ENCODE peak calls at places on chromosome 13, in nine cellular contexts. One of them, this sample, is unnamed.

GRCh38 chr13:101289764-101290163 is 126.5 kb downstream of the NALCN start:
- DNase-seq in stimulated activated CD4-positive, alpha-beta T cell treated with anti-CD3 and anti-CD28 coated beads, TNF-alpha, amount 100 ng/mL, for 1 hour: no peak
- DNase-seq in EH: peak
- DNase-seq in AG09319: no peak
- DNase-seq in activated CD8-positive, alpha-beta memory T cell treated with anti-CD3 and anti-CD28 coated beads for 4 hours: no peak
- DNase-seq in CD8-positive, alpha-beta memory T cell: no peak
- DNase-seq in glutamatergic neuron: peak
- DNase-seq in substantia nigra: peak
- DNase-seq in astrocyte of the spinal cord: peak
- DNase-seq in this sample: no peak

GRCh38 chr13:110758195-110758594 is 44.7 kb downstream of the ING1 start:
- DNase-seq in EH: peak
- DNase-seq in glutamatergic neuron: no peak
- DNase-seq in stimulated activated CD4-positive, alpha-beta T cell treated with anti-CD3 and anti-CD28 coated beads, TNF-alpha, amount 100 ng/mL, for 1 hour: no peak
- DNase-seq in astrocyte of the spinal cord: peak
- DNase-seq in CD8-positive, alpha-beta memory T cell: no peak
- DNase-seq in substantia nigra: no peak
- DNase-seq in activated CD8-positive, alpha-beta memory T cell treated with anti-CD3 and anti-CD28 coated beads for 4 hours: no peak
- DNase-seq in AG09319: peak
- DNase-seq in this sample: no peak

GRCh38 chr13:69970521-69970920 is 137.1 kb upstream of the ATXN8OS start:
- DNase-seq in stimulated activated CD4-positive, alpha-beta T cell treated with anti-CD3 and anti-CD28 coated beads, TNF-alpha, amount 100 ng/mL, for 1 hour: no peak
- DNase-seq in activated CD8-positive, alpha-beta memory T cell treated with anti-CD3 and anti-CD28 coated beads for 4 hours: no peak
- DNase-seq in CD8-positive, alpha-beta memory T cell: no peak
- DNase-seq in glutamatergic neuron: no peak
- DNase-seq in EH: no peak
- DNase-seq in astrocyte of the spinal cord: peak
- DNase-seq in substantia nigra: no peak
- DNase-seq in AG09319: no peak
- DNase-seq in this sample: no peak

GRCh38 chr13:48636550-48636949 is 17.2 kb upstream of the CYSLTR2 start:
- DNase-seq in CD8-positive, alpha-beta memory T cell: no peak
- DNase-seq in substantia nigra: no peak
- DNase-seq in activated CD8-positive, alpha-beta memory T cell treated with anti-CD3 and anti-CD28 coated beads for 4 hours: no peak
- DNase-seq in AG09319: no peak
- DNase-seq in stimulated activated CD4-positive, alpha-beta T cell treated with anti-CD3 and anti-CD28 coated beads, TNF-alpha, amount 100 ng/mL, for 1 hour: no peak
- DNase-seq in glutamatergic neuron: no peak
- DNase-seq in astrocyte of the spinal cord: peak
- DNase-seq in EH: peak
- DNase-seq in this sample: no peak

GRCh38 chr13:50344717-50345116 is 329.5 kb downstream of the KCNRG start:
- DNase-seq in activated CD8-positive, alpha-beta memory T cell treated with anti-CD3 and anti-CD28 coated beads for 4 hours: no peak
- DNase-seq in glutamatergic neuron: no peak
- DNase-seq in stimulated activated CD4-positive, alpha-beta T cell treated with anti-CD3 and anti-CD28 coated beads, TNF-alpha, amount 100 ng/mL, for 1 hour: no peak
- DNase-seq in CD8-positive, alpha-beta memory T cell: no peak
- DNase-seq in substantia nigra: no peak
- DNase-seq in EH: no peak
- DNase-seq in AG09319: no peak
- DNase-seq in astrocyte of the spinal cord: no peak
- DNase-seq in this sample: no peak

GRCh38 chr13:28327761-28328607 is 166.9 kb downstream of the FLT1 start:
- DNase-seq in activated CD8-positive, alpha-beta memory T cell treated with anti-CD3 and anti-CD28 coated beads for 4 hours: no peak
- DNase-seq in substantia nigra: no peak
- DNase-seq in EH: no peak
- DNase-seq in astrocyte of the spinal cord: no peak
- DNase-seq in glutamatergic neuron: no peak
- DNase-seq in CD8-positive, alpha-beta memory T cell: no peak
- DNase-seq in AG09319: no peak
- DNase-seq in stimulated activated CD4-positive, alpha-beta T cell treated with anti-CD3 and anti-CD28 coated beads, TNF-alpha, amount 100 ng/mL, for 1 hour: no peak
- DNase-seq in this sample: no peak

GRCh38 chr13:44710576-44710975 is 134.4 kb upstream of the TSC22D1 start:
- DNase-seq in astrocyte of the spinal cord: peak
- DNase-seq in EH: peak
- DNase-seq in glutamatergic neuron: no peak
- DNase-seq in CD8-positive, alpha-beta memory T cell: no peak
- DNase-seq in substantia nigra: no peak
- DNase-seq in AG09319: peak
- DNase-seq in activated CD8-positive, alpha-beta memory T cell treated with anti-CD3 and anti-CD28 coated beads for 4 hours: no peak
- DNase-seq in stimulated activated CD4-positive, alpha-beta T cell treated with anti-CD3 and anti-CD28 coated beads, TNF-alpha, amount 100 ng/mL, for 1 hour: no peak
- DNase-seq in this sample: no peak

GRCh38 chr13:28475916-28476725 is 18.8 kb downstream of the FLT1 start:
- DNase-seq in EH: peak
- DNase-seq in glutamatergic neuron: no peak
- DNase-seq in CD8-positive, alpha-beta memory T cell: no peak
- DNase-seq in astrocyte of the spinal cord: peak
- DNase-seq in substantia nigra: no peak
- DNase-seq in activated CD8-positive, alpha-beta memory T cell treated with anti-CD3 and anti-CD28 coated beads for 4 hours: no peak
- DNase-seq in AG09319: peak
- DNase-seq in stimulated activated CD4-positive, alpha-beta T cell treated with anti-CD3 and anti-CD28 coated beads, TNF-alpha, amount 100 ng/mL, for 1 hour: no peak
- DNase-seq in this sample: no peak

GRCh38 chr13:79581870-79582315 is 100.9 kb downstream of the NDFIP2 start:
- DNase-seq in AG09319: no peak
- DNase-seq in substantia nigra: peak
- DNase-seq in astrocyte of the spinal cord: peak
- DNase-seq in EH: peak
- DNase-seq in glutamatergic neuron: peak
- DNase-seq in activated CD8-positive, alpha-beta memory T cell treated with anti-CD3 and anti-CD28 coated beads for 4 hours: no peak
- DNase-seq in stimulated activated CD4-positive, alpha-beta T cell treated with anti-CD3 and anti-CD28 coated beads, TNF-alpha, amount 100 ng/mL, for 1 hour: no peak
- DNase-seq in CD8-positive, alpha-beta memory T cell: no peak
- DNase-seq in this sample: no peak

GRCh38 chr13:70959376-70959775 is 851.1 kb upstream of the KLHL1 start:
- DNase-seq in glutamatergic neuron: no peak
- DNase-seq in astrocyte of the spinal cord: no peak
- DNase-seq in AG09319: no peak
- DNase-seq in activated CD8-positive, alpha-beta memory T cell treated with anti-CD3 and anti-CD28 coated beads for 4 hours: no peak
- DNase-seq in EH: no peak
- DNase-seq in substantia nigra: no peak
- DNase-seq in stimulated activated CD4-positive, alpha-beta T cell treated with anti-CD3 and anti-CD28 coated beads, TNF-alpha, amount 100 ng/mL, for 1 hour: no peak
- DNase-seq in CD8-positive, alpha-beta memory T cell: no peak
- DNase-seq in this sample: no peak

GRCh38 chr13:45511310-45512147 is 46.8 kb downstream of the COG3 start:
- DNase-seq in EH: peak
- DNase-seq in glutamatergic neuron: no peak
- DNase-seq in CD8-positive, alpha-beta memory T cell: peak
- DNase-seq in substantia nigra: peak
- DNase-seq in activated CD8-positive, alpha-beta memory T cell treated with anti-CD3 and anti-CD28 coated beads for 4 hours: no peak
- DNase-seq in AG09319: peak
- DNase-seq in astrocyte of the spinal cord: peak
- DNase-seq in stimulated activated CD4-positive, alpha-beta T cell treated with anti-CD3 and anti-CD28 coated beads, TNF-alpha, amount 100 ng/mL, for 1 hour: no peak
- DNase-seq in this sample: no peak

GRCh38 chr13:46006688-46007452 is 45.7 kb downstream of the ZC3H13 start:
- DNase-seq in substantia nigra: no peak
- DNase-seq in activated CD8-positive, alpha-beta memory T cell treated with anti-CD3 and anti-CD28 coated beads for 4 hours: no peak
- DNase-seq in glutamatergic neuron: no peak
- DNase-seq in stimulated activated CD4-positive, alpha-beta T cell treated with anti-CD3 and anti-CD28 coated beads, TNF-alpha, amount 100 ng/mL, for 1 hour: no peak
- DNase-seq in CD8-positive, alpha-beta memory T cell: no peak
- DNase-seq in AG09319: no peak
- DNase-seq in astrocyte of the spinal cord: no peak
- DNase-seq in EH: no peak
- DNase-seq in this sample: no peak

GRCh38 chr13:20702530-20702929 is 969 bp upstream of the IL17D start:
- DNase-seq in glutamatergic neuron: no peak
- DNase-seq in AG09319: no peak
- DNase-seq in stimulated activated CD4-positive, alpha-beta T cell treated with anti-CD3 and anti-CD28 coated beads, TNF-alpha, amount 100 ng/mL, for 1 hour: no peak
- DNase-seq in CD8-positive, alpha-beta memory T cell: no peak
- DNase-seq in substantia nigra: peak
- DNase-seq in EH: peak
- DNase-seq in activated CD8-positive, alpha-beta memory T cell treated with anti-CD3 and anti-CD28 coated beads for 4 hours: no peak
- DNase-seq in astrocyte of the spinal cord: peak
- DNase-seq in this sample: no peak

GRCh38 chr13:47661076-47661475 is 340.0 kb downstream of the SUCLA2 start:
- DNase-seq in glutamatergic neuron: no peak
- DNase-seq in CD8-positive, alpha-beta memory T cell: no peak
- DNase-seq in activated CD8-positive, alpha-beta memory T cell treated with anti-CD3 and anti-CD28 coated beads for 4 hours: no peak
- DNase-seq in EH: peak
- DNase-seq in stimulated activated CD4-positive, alpha-beta T cell treated with anti-CD3 and anti-CD28 coated beads, TNF-alpha, amount 100 ng/mL, for 1 hour: no peak
- DNase-seq in astrocyte of the spinal cord: peak
- DNase-seq in AG09319: no peak
- DNase-seq in substantia nigra: no peak
- DNase-seq in this sample: no peak

GRCh38 chr13:30791354-30791921 is 56.1 kb downstream of the ALOX5AP start:
- DNase-seq in astrocyte of the spinal cord: peak
- DNase-seq in substantia nigra: peak
- DNase-seq in activated CD8-positive, alpha-beta memory T cell treated with anti-CD3 and anti-CD28 coated beads for 4 hours: no peak
- DNase-seq in CD8-positive, alpha-beta memory T cell: no peak
- DNase-seq in AG09319: peak
- DNase-seq in glutamatergic neuron: peak
- DNase-seq in EH: peak
- DNase-seq in stimulated activated CD4-positive, alpha-beta T cell treated with anti-CD3 and anti-CD28 coated beads, TNF-alpha, amount 100 ng/mL, for 1 hour: no peak
- DNase-seq in this sample: no peak

GRCh38 chr13:112696869-112697465 is 7.1 kb downstream of the ATP11A start:
- DNase-seq in glutamatergic neuron: no peak
- DNase-seq in activated CD8-positive, alpha-beta memory T cell treated with anti-CD3 and anti-CD28 coated beads for 4 hours: no peak
- DNase-seq in CD8-positive, alpha-beta memory T cell: no peak
- DNase-seq in substantia nigra: no peak
- DNase-seq in AG09319: no peak
- DNase-seq in astrocyte of the spinal cord: no peak
- DNase-seq in stimulated activated CD4-positive, alpha-beta T cell treated with anti-CD3 and anti-CD28 coated beads, TNF-alpha, amount 100 ng/mL, for 1 hour: no peak
- DNase-seq in EH: no peak
- DNase-seq in this sample: peak

GRCh38 chr13:113904411-113904810 is 40.5 kb upstream of the GAS6 start:
- DNase-seq in CD8-positive, alpha-beta memory T cell: no peak
- DNase-seq in stimulated activated CD4-positive, alpha-beta T cell treated with anti-CD3 and anti-CD28 coated beads, TNF-alpha, amount 100 ng/mL, for 1 hour: no peak
- DNase-seq in glutamatergic neuron: no peak
- DNase-seq in substantia nigra: no peak
- DNase-seq in EH: peak
- DNase-seq in activated CD8-positive, alpha-beta memory T cell treated with anti-CD3 and anti-CD28 coated beads for 4 hours: no peak
- DNase-seq in AG09319: no peak
- DNase-seq in astrocyte of the spinal cord: no peak
- DNase-seq in this sample: peak

GRCh38 chr13:28455580-28456194 is 39.2 kb downstream of the FLT1 start:
- DNase-seq in AG09319: no peak
- DNase-seq in CD8-positive, alpha-beta memory T cell: no peak
- DNase-seq in activated CD8-positive, alpha-beta memory T cell treated with anti-CD3 and anti-CD28 coated beads for 4 hours: no peak
- DNase-seq in EH: no peak
- DNase-seq in stimulated activated CD4-positive, alpha-beta T cell treated with anti-CD3 and anti-CD28 coated beads, TNF-alpha, amount 100 ng/mL, for 1 hour: no peak
- DNase-seq in astrocyte of the spinal cord: no peak
- DNase-seq in substantia nigra: no peak
- DNase-seq in glutamatergic neuron: no peak
- DNase-seq in this sample: no peak

GRCh38 chr13:29763426-29764180 is 86.8 kb downstream of the UBL3 start:
- DNase-seq in stimulated activated CD4-positive, alpha-beta T cell treated with anti-CD3 and anti-CD28 coated beads, TNF-alpha, amount 100 ng/mL, for 1 hour: no peak
- DNase-seq in glutamatergic neuron: no peak
- DNase-seq in AG09319: no peak
- DNase-seq in astrocyte of the spinal cord: no peak
- DNase-seq in EH: peak
- DNase-seq in substantia nigra: no peak
- DNase-seq in CD8-positive, alpha-beta memory T cell: peak
- DNase-seq in activated CD8-positive, alpha-beta memory T cell treated with anti-CD3 and anti-CD28 coated beads for 4 hours: no peak
- DNase-seq in this sample: no peak

GRCh38 chr13:112887557-112887991 is 81.4 kb upstream of the MCF2L start:
- DNase-seq in substantia nigra: no peak
- DNase-seq in activated CD8-positive, alpha-beta memory T cell treated with anti-CD3 and anti-CD28 coated beads for 4 hours: no peak
- DNase-seq in stimulated activated CD4-positive, alpha-beta T cell treated with anti-CD3 and anti-CD28 coated beads, TNF-alpha, amount 100 ng/mL, for 1 hour: no peak
- DNase-seq in astrocyte of the spinal cord: no peak
- DNase-seq in AG09319: no peak
- DNase-seq in glutamatergic neuron: no peak
- DNase-seq in CD8-positive, alpha-beta memory T cell: no peak
- DNase-seq in EH: no peak
- DNase-seq in this sample: no peak

GRCh38 chr13:40665754-40666057 is 735 bp downstream of the FOXO1 start:
- DNase-seq in activated CD8-positive, alpha-beta memory T cell treated with anti-CD3 and anti-CD28 coated beads for 4 hours: peak
- DNase-seq in CD8-positive, alpha-beta memory T cell: peak
- DNase-seq in glutamatergic neuron: peak
- DNase-seq in substantia nigra: no peak
- DNase-seq in stimulated activated CD4-positive, alpha-beta T cell treated with anti-CD3 and anti-CD28 coated beads, TNF-alpha, amount 100 ng/mL, for 1 hour: peak
- DNase-seq in AG09319: no peak
- DNase-seq in EH: peak
- DNase-seq in astrocyte of the spinal cord: no peak
- DNase-seq in this sample: no peak

GRCh38 chr13:26497991-26498423 is 59.5 kb upstream of the WASF3 start:
- DNase-seq in AG09319: peak
- DNase-seq in astrocyte of the spinal cord: peak
- DNase-seq in substantia nigra: no peak
- DNase-seq in glutamatergic neuron: no peak
- DNase-seq in CD8-positive, alpha-beta memory T cell: no peak
- DNase-seq in activated CD8-positive, alpha-beta memory T cell treated with anti-CD3 and anti-CD28 coated beads for 4 hours: no peak
- DNase-seq in stimulated activated CD4-positive, alpha-beta T cell treated with anti-CD3 and anti-CD28 coated beads, TNF-alpha, amount 100 ng/mL, for 1 hour: no peak
- DNase-seq in EH: peak
- DNase-seq in this sample: no peak

GRCh38 chr13:67229438-67230242 is 496 bp downstream of the PCDH9 start:
- DNase-seq in stimulated activated CD4-positive, alpha-beta T cell treated with anti-CD3 and anti-CD28 coated beads, TNF-alpha, amount 100 ng/mL, for 1 hour: no peak
- DNase-seq in EH: no peak
- DNase-seq in CD8-positive, alpha-beta memory T cell: no peak
- DNase-seq in substantia nigra: peak
- DNase-seq in astrocyte of the spinal cord: no peak
- DNase-seq in AG09319: no peak
- DNase-seq in glutamatergic neuron: no peak
- DNase-seq in activated CD8-positive, alpha-beta memory T cell treated with anti-CD3 and anti-CD28 coated beads for 4 hours: no peak
- DNase-seq in this sample: no peak

GRCh38 chr13:75687145-75687763 is 51.1 kb downstream of the LMO7 start:
- DNase-seq in stimulated activated CD4-positive, alpha-beta T cell treated with anti-CD3 and anti-CD28 coated beads, TNF-alpha, amount 100 ng/mL, for 1 hour: no peak
- DNase-seq in glutamatergic neuron: no peak
- DNase-seq in astrocyte of the spinal cord: peak
- DNase-seq in activated CD8-positive, alpha-beta memory T cell treated with anti-CD3 and anti-CD28 coated beads for 4 hours: no peak
- DNase-seq in EH: peak
- DNase-seq in CD8-positive, alpha-beta memory T cell: no peak
- DNase-seq in substantia nigra: no peak
- DNase-seq in AG09319: no peak
- DNase-seq in this sample: no peak